ENCODE peak calls at places on chromosome 12, in four cellular contexts. N, O, X and T are unnamed samples.

GRCh38 chr12:81644503-81644902 is 114.6 kb downstream of the PPFIA2 start:
- DNase-seq in X (peak; percentile 19), O (no peak), N (no peak), T (no peak)

GRCh38 chr12:42790761-42791151 is 201.2 kb upstream of the PRICKLE1 start:
- DNase-seq in O (no peak), X (no peak), N (no peak), T (no peak)

GRCh38 chr12:7439579-7440505 is 4.1 kb downstream of the CD163L1 start:
- DNase-seq in O (no peak), N (peak; percentile 37), X (peak; percentile 32), T (no peak)

GRCh38 chr12:76303365-76303764 is 44.9 kb downstream of the BBS10 start:
- DNase-seq in O (no peak), X (no peak), N (no peak), T (no peak)

GRCh38 chr12:3168775-3169221 is 91.6 kb downstream of the TSPAN9 start:
- DNase-seq in N (no peak), O (peak; percentile 90), X (peak; percentile 38), T (no peak)

GRCh38 chr12:50934371-50934851 is 17.9 kb upstream of the HIGD1C start:
- DNase-seq in O (no peak), N (no peak), X (no peak), T (peak; percentile 34)

GRCh38 chr12:62957233-62957953 is 22.4 kb upstream of the PPM1H start:
- DNase-seq in O (no peak), X (peak; percentile 51), N (no peak), T (no peak)

GRCh38 chr12:21828111-21828775 is 53.7 kb upstream of the KCNJ8 start:
- DNase-seq in X (no peak), N (no peak), O (peak; percentile 36), T (peak; percentile 34)

GRCh38 chr12:117394491-117394890 is 33.1 kb upstream of the NOS1 start:
- DNase-seq in X (no peak), N (no peak), O (no peak), T (no peak)

GRCh38 chr12:73465106-73465505 is 1072.5 kb upstream of the ATXN7L3B start:
- DNase-seq in N (no peak), X (no peak), O (no peak), T (no peak)

GRCh38 chr12:126772171-126772864 is 1494.7 kb upstream of the TMEM132C start:
- DNase-seq in O (no peak), N (no peak), X (no peak), T (no peak)

GRCh38 chr12:13100882-13101769 is 2.3 kb downstream of the GSG1 start:
- DNase-seq in O (peak; percentile 90), N (peak; percentile 91), X (peak; percentile 81), T (peak; percentile 94)

GRCh38 chr12:58833844-58834243 is 86.5 kb downstream of the LRIG3 start:
- DNase-seq in X (no peak), N (no peak), O (no peak), T (no peak)

GRCh38 chr12:98418357-98419075 is 96.9 kb upstream of the TMPO start:
- DNase-seq in N (peak; percentile 75), X (no peak), O (peak; percentile 83), T (peak; percentile 90)

GRCh38 chr12:6269986-6270385 is 40.5 kb upstream of the PLEKHG6 start:
- DNase-seq in N (no peak), O (no peak), X (no peak), T (no peak)

GRCh38 chr12:8697476-8698131 is at the start of gene RIMKLB:
- DNase-seq in X (peak; percentile 80), N (peak; percentile 84), O (peak; percentile 90), T (peak; percentile 92)

GRCh38 chr12:57488397-57489156 is 709 bp downstream of the MARS1 start:
- DNase-seq in N (no peak), X (no peak), O (no peak), T (no peak)

GRCh38 chr12:68792952-68793351 is 15.0 kb upstream of the MDM2 start:
- DNase-seq in X (peak; percentile 68), N (no peak), O (no peak), T (no peak)

GRCh38 chr12:50979369-50980052 is 27.2 kb downstream of the HIGD1C start:
- DNase-seq in O (no peak), N (no peak), X (no peak), T (no peak)

GRCh38 chr12:19572920-19573558 is 133.7 kb downstream of the AEBP2 start:
- DNase-seq in O (peak; percentile 24), X (peak; percentile 50), N (no peak), T (no peak)

GRCh38 chr12:2925322-2925995 is 33.7 kb upstream of the TEAD4 start:
- DNase-seq in X (no peak), N (no peak), O (no peak), T (peak; percentile 2)

GRCh38 chr12:111673503-111673902 is 12.3 kb downstream of the BRAP start:
- DNase-seq in N (no peak), O (no peak), X (no peak), T (no peak)

GRCh38 chr12:34290191-34290995 is 268.1 kb downstream of the ALG10 start:
- DNase-seq in O (no peak), X (no peak), N (no peak), T (no peak)

GRCh38 chr12:21848192-21848591 is 73.7 kb upstream of the KCNJ8 start:
- DNase-seq in X (no peak), N (no peak), O (no peak), T (no peak)

GRCh38 chr12:19167708-19168107 is 38.2 kb downstream of the PLEKHA5 start:
- DNase-seq in O (no peak), N (no peak), X (no peak), T (no peak)

GRCh38 chr12:3355378-3355900 is 135.6 kb upstream of the PRMT8 start:
- DNase-seq in X (no peak), N (no peak), O (no peak), T (peak; percentile 27)

GRCh38 chr12:6620137-6620884 is 13.1 kb upstream of the CHD4 start:
- DNase-seq in X (no peak), N (peak; percentile 72), O (no peak), T (no peak)

GRCh38 chr12:13425766-13426165 is 229.2 kb downstream of the EMP1 start:
- DNase-seq in X (no peak), N (no peak), O (no peak), T (no peak)

GRCh38 chr12:57389033-57389432 is 41.8 kb downstream of the R3HDM2 start:
- DNase-seq in X (no peak), O (no peak), N (no peak), T (no peak)

GRCh38 chr12:1083888-1084262 is 92.9 kb downstream of the ERC1 start:
- DNase-seq in N (no peak), O (peak; percentile 38), X (peak; percentile 56), T (no peak)

GRCh38 chr12:47767197-47767724 is 5.8 kb upstream of the SLC48A1 start:
- DNase-seq in X (peak; percentile 56), O (no peak), N (peak; percentile 57), T (no peak)

GRCh38 chr12:3097186-3097804 is 20.1 kb downstream of the TSPAN9 start:
- DNase-seq in O (peak; percentile 91), X (no peak), N (peak; percentile 79), T (peak; percentile 92)

GRCh38 chr12:90244232-90244631 is 535.6 kb upstream of the ATP2B1 start:
- DNase-seq in N (no peak), X (no peak), O (no peak), T (no peak)

GRCh38 chr12:113172185-113172584 is 13.1 kb downstream of the DDX54 start:
- DNase-seq in O (no peak), X (no peak), N (no peak), T (no peak)

GRCh38 chr12:58775396-58775795 is 144.9 kb downstream of the LRIG3 start:
- DNase-seq in O (no peak), N (no peak), X (no peak), T (no peak)

GRCh38 chr12:91852646-91853045 is 293.0 kb downstream of the BTG1 start:
- DNase-seq in X (no peak), N (no peak), O (no peak), T (no peak)

GRCh38 chr12:131264625-131265024 is 310.9 kb downstream of the ADGRD1 start:
- DNase-seq in N (no peak), O (no peak), X (no peak), T (no peak)

GRCh38 chr12:125065753-125066570 is 727 bp downstream of the AACS start:
- DNase-seq in O (no peak), N (peak; percentile 23), X (no peak), T (no peak)

GRCh38 chr12:60494249-60494648 is 898.4 kb downstream of the SLC16A7 start:
- DNase-seq in N (no peak), X (peak; percentile 11), O (no peak), T (no peak)